ENCODE peak calls at places on chromosomes 16 and 17, in six cellular contexts. U, R, T, A, P and C are unnamed samples.

GRCh38 chr16:88533945-88534641 is 36.1 kb upstream of the ZC3H18 start:
- DNase-seq in R (peak), P (no peak), A (peak), T (peak), U (peak), C (peak)

GRCh38 chr17:45247429-45248131 is 14.3 kb downstream of the SPATA32 start:
- DNase-seq in T (peak), A (peak), P (peak), R (peak), U (peak), C (peak)

GRCh38 chr17:34199932-34200534 is 55.1 kb upstream of the CCL2 start:
- DNase-seq in P (peak), U (peak), A (peak), R (peak), T (peak), C (peak)

GRCh38 chr17:28347261-28347891 is 10.0 kb downstream of the POLDIP2 start:
- DNase-seq in A (no peak), U (peak), T (no peak), P (peak), R (no peak), C (no peak)

GRCh38 chr17:42530952-42531454 is 5.0 kb upstream of the NAGLU start:
- DNase-seq in R (no peak), P (no peak), T (no peak), A (no peak), U (no peak), C (no peak)

GRCh38 chr16:23317266-23317661 is 15.2 kb downstream of the SCNN1B start:
- DNase-seq in P (no peak), R (no peak), U (no peak), T (no peak), A (no peak), C (no peak)

GRCh38 chr17:41553176-41553575 is 18.7 kb downstream of the KRT9 start:
- DNase-seq in U (no peak), A (no peak), R (no peak), P (no peak), T (no peak), C (no peak)

GRCh38 chr16:66899945-66900688 is 18.6 kb downstream of the CDH16 start:
- DNase-seq in T (peak), P (peak), A (peak), U (peak), R (peak), C (peak)

GRCh38 chr16:87842209-87842869 is 27.0 kb downstream of the SLC7A5 start:
- DNase-seq in T (no peak), P (no peak), U (no peak), A (no peak), R (no peak), C (no peak)

GRCh38 chr16:87317766-87318121 is 552 bp upstream of the C16orf95 start:
- DNase-seq in R (no peak), A (peak), P (peak), U (peak), T (no peak), C (peak)

GRCh38 chr17:40498281-40499084 is 2.9 kb downstream of the TNS4 start:
- DNase-seq in T (no peak), A (no peak), P (no peak), R (no peak), U (no peak), C (no peak)

GRCh38 chr16:17459903-17460521 is 10.7 kb downstream of the XYLT1 start:
- DNase-seq in T (no peak), P (no peak), R (peak), U (no peak), A (peak), C (no peak)

GRCh38 chr16:57541754-57542435 is 548 bp upstream of the ADGRG5 start:
- DNase-seq in R (no peak), P (no peak), T (no peak), A (no peak), U (no peak), C (peak)

GRCh38 chr17:82107341-82107860 is 9.4 kb upstream of the FASN start:
- DNase-seq in T (peak), A (peak), R (no peak), U (no peak), P (no peak), C (no peak)

GRCh38 chr17:78237403-78238012 is 6.1 kb downstream of the TMEM235 start:
- DNase-seq in T (no peak), P (no peak), R (no peak), U (no peak), A (peak), C (no peak)

GRCh38 chr17:78788451-78788850 is 6.4 kb upstream of the CYTH1 start:
- DNase-seq in R (no peak), U (no peak), P (no peak), A (peak), T (no peak), C (no peak)

GRCh38 chr17:1880851-1881630 is 51.2 kb downstream of the RPA1 start:
- DNase-seq in R (no peak), U (no peak), T (no peak), A (no peak), P (no peak), C (no peak)

GRCh38 chr16:71526111-71526998 is at the start of gene CHST4:
- DNase-seq in R (no peak), A (no peak), P (peak), T (no peak), U (peak), C (no peak)

GRCh38 chr16:19488213-19488640 is 33.7 kb downstream of the GDE1 start:
- DNase-seq in T (no peak), U (no peak), A (no peak), R (no peak), P (no peak), C (no peak)

GRCh38 chr17:79138826-79139225 is 64.2 kb downstream of the ENGASE start:
- DNase-seq in R (no peak), T (no peak), A (no peak), U (no peak), P (no peak), C (no peak)

GRCh38 chr17:78375401-78376079 is 2.9 kb upstream of the PGS1 start:
- DNase-seq in U (peak), T (no peak), P (peak), A (peak), R (no peak), C (no peak)

GRCh38 chr17:73365203-73365933 is 53.6 kb upstream of the CDC42EP4 start:
- DNase-seq in T (no peak), U (no peak), A (peak), R (no peak), P (no peak), C (no peak)

GRCh38 chr16:88453217-88453531 is at the start of gene ZFPM1:
- DNase-seq in A (no peak), P (no peak), T (no peak), U (no peak), R (no peak), C (no peak)

GRCh38 chr17:76937238-76937637 is 69.0 kb downstream of the MGAT5B start:
- DNase-seq in R (no peak), P (no peak), A (no peak), U (no peak), T (no peak), C (no peak)

GRCh38 chr16:80144191-80144590 is 396.6 kb upstream of the DYNLRB2 start:
- DNase-seq in R (no peak), P (peak), U (no peak), A (no peak), T (no peak), C (no peak)

GRCh38 chr16:87968541-87968940 is 17.3 kb downstream of the BANP start:
- DNase-seq in A (peak), T (no peak), P (peak), R (no peak), U (peak), C (no peak)

GRCh38 chr16:68642436-68643064 is 2.6 kb upstream of the CDH3 start:
- DNase-seq in P (no peak), A (peak), R (no peak), U (peak), T (no peak), C (no peak)

GRCh38 chr16:50680907-50681885 is at the start of gene SNX20:
- DNase-seq in P (no peak), R (no peak), A (peak), T (peak), U (no peak), C (no peak)

GRCh38 chr16:88070341-88070740 is 119.1 kb downstream of the BANP start:
- DNase-seq in P (no peak), R (no peak), T (no peak), U (no peak), A (no peak), C (no peak)

GRCh38 chr16:2976201-2976600 is 4.0 kb downstream of the PKMYT1 start:
- DNase-seq in A (no peak), P (no peak), U (no peak), R (no peak), T (no peak), C (no peak)

GRCh38 chr16:2975161-2975795 is 5.0 kb downstream of the PKMYT1 start:
- DNase-seq in U (no peak), T (no peak), A (no peak), R (no peak), P (no peak), C (no peak)

GRCh38 chr16:2979669-2980226 is 498 bp downstream of the PKMYT1 start:
- DNase-seq in A (no peak), U (no peak), P (no peak), R (no peak), T (no peak), C (no peak)

GRCh38 chr16:2976673-2977072 is 3.6 kb downstream of the PKMYT1 start:
- DNase-seq in U (no peak), P (no peak), T (no peak), A (no peak), R (no peak), C (no peak)

GRCh38 chr16:2977440-2977839 is 2.8 kb downstream of the PKMYT1 start:
- DNase-seq in P (no peak), A (no peak), R (no peak), U (no peak), T (no peak), C (no peak)
- H3K4me3 ChIP-seq in P (no peak), A (no peak), R (no peak), U (no peak), T (no peak), C (no peak)

DNA sequence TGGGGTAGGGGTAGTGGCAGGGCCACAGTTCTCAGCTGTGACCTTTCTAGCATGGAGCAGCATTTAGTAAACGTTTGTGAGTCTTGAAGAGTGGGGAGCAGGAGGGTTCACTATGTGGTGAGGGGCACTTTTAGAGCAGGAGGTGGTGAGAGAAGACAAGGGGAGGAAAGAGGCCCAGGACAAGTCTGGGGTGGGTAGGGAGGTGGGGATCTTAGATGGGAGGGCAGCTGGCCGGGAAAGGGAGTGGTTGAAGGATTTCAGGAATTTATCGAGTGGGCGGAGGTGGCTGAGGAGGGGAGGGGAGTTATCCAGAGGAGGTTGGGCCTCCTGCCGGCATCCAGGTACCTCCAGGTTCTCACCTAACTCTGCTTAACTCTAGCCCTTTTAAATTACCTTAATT is 1.9 kb downstream of the CLEC16A start:
- DNase-seq in R (no peak), A (no peak), U (no peak), T (no peak), P (no peak), C (no peak)
- H3K4me3 ChIP-seq in R (no peak), A (no peak), U (no peak), T (no peak), P (peak), C (no peak)

DNA sequence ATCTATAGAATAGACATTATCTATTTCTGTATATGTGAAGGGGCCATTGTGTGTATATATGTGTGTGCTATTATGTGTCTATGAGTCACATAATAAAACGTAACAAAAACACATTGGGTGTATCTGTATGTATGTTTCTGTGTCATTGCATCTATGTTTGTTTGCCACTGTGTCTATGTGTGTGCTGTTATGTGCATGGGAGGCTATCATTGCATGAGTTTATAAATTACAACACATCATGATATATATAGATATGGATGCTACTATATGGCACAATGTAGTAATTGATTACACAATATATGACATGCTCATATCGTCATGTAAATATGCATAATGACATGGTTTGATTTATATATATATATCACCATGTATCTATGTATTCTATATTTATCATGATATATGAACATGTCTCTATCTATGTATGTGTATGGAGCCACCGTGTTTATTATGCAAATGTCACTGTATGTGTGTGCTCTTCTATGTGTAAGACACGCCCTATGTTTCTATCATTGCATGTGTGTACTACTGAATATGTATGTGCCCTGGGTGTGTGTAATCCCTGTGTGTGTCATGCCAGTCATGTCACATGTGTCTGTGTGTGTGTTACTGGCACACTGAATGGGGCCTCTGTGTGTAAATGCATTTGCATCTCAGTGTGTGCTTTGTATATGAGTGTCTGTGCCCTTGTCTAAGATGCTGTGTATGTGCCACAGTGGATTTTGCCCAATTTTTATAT is 1.4 kb upstream of the TSPOAP1 start:
- DNase-seq in T (no peak), A (no peak), P (no peak), U (no peak), R (no peak), C (no peak)
- H3K4me3 ChIP-seq in T (no peak), A (no peak), P (no peak), U (no peak), R (peak), C (no peak)

GRCh38 chr17:31321971-31322370 is 549 bp upstream of the EVI2A start:
- DNase-seq in U (no peak), T (no peak), R (no peak), P (no peak), A (no peak), C (no peak)
- H3K4me3 ChIP-seq in U (no peak), T (no peak), R (no peak), P (no peak), A (no peak), C (no peak)

GRCh38 chr17:3004925-3005324 is 58.5 kb downstream of the OR1D5 start:
- DNase-seq in T (peak), R (no peak), P (no peak), U (no peak), A (no peak), C (no peak)
- H3K4me3 ChIP-seq in T (no peak), R (no peak), P (no peak), U (no peak), A (no peak), C (no peak)

GRCh38 chr17:39406951-39407350 is 5.5 kb upstream of the FBXL20 start:
- DNase-seq in U (no peak), A (no peak), R (no peak), P (no peak), T (no peak), C (no peak)
- H3K4me3 ChIP-seq in U (no peak), A (no peak), R (no peak), P (no peak), T (no peak), C (no peak)